ENCODE peak calls at places on chromosome 11, in five cellular contexts. One of them, this sample, is unnamed.

GRCh38 chr11:34404280-34404679 is 34.5 kb upstream of the CAT start:
- DNase-seq in Peyer's patch: no peak
- DNase-seq in lower leg skin: no peak
- DNase-seq in K562: no peak
- DNase-seq in ovary: no peak
- DNase-seq in this sample: no peak

GRCh38 chr11:116101737-116102275 is 597.6 kb upstream of the CADM1 start:
- DNase-seq in Peyer's patch: no peak
- DNase-seq in lower leg skin: no peak
- DNase-seq in K562: no peak
- DNase-seq in ovary: no peak
- DNase-seq in this sample: no peak

GRCh38 chr11:74417860-74418508 is 19.8 kb upstream of the PGM2L1 start:
- DNase-seq in Peyer's patch: no peak
- DNase-seq in lower leg skin: no peak
- DNase-seq in K562: no peak
- DNase-seq in ovary: no peak
- DNase-seq in this sample: no peak

GRCh38 chr11:5258543-5259262 is 4.1 kb upstream of the HBG2 start:
- DNase-seq in Peyer's patch: no peak
- DNase-seq in lower leg skin: no peak
- DNase-seq in K562: peak; percentile 40
- DNase-seq in ovary: no peak
- DNase-seq in this sample: no peak

GRCh38 chr11:33633251-33634003 is 67.2 kb downstream of the C11orf91 start:
- DNase-seq in Peyer's patch: no peak
- DNase-seq in lower leg skin: no peak
- DNase-seq in K562: no peak
- DNase-seq in ovary: no peak
- DNase-seq in this sample: no peak

GRCh38 chr11:126175261-126175885 is 36.1 kb downstream of the RPUSD4 start:
- DNase-seq in Peyer's patch: no peak
- DNase-seq in lower leg skin: peak; percentile 94
- DNase-seq in K562: no peak
- DNase-seq in ovary: peak; percentile 47
- DNase-seq in this sample: peak; percentile 61

GRCh38 chr11:43576834-43577521 is 103.6 kb upstream of the HSD17B12 start:
- DNase-seq in Peyer's patch: no peak
- DNase-seq in lower leg skin: no peak
- DNase-seq in K562: peak; percentile 87
- DNase-seq in ovary: peak; percentile 36
- DNase-seq in this sample: no peak

GRCh38 chr11:12215192-12215591 is 104.8 kb downstream of the MICAL2 start:
- DNase-seq in Peyer's patch: no peak
- DNase-seq in lower leg skin: no peak
- DNase-seq in K562: no peak
- DNase-seq in ovary: no peak
- DNase-seq in this sample: no peak

GRCh38 chr11:76348348-76348747 is 32.6 kb downstream of the THAP12 start:
- DNase-seq in Peyer's patch: no peak
- DNase-seq in lower leg skin: no peak
- DNase-seq in K562: no peak
- DNase-seq in ovary: no peak
- DNase-seq in this sample: no peak

GRCh38 chr11:69277074-69277809 is 16.7 kb upstream of the MYEOV start:
- DNase-seq in Peyer's patch: no peak
- DNase-seq in lower leg skin: no peak
- DNase-seq in K562: no peak
- DNase-seq in ovary: no peak
- DNase-seq in this sample: no peak

GRCh38 chr11:77020751-77021150 is 13.4 kb upstream of the B3GNT6 start:
- DNase-seq in Peyer's patch: no peak
- DNase-seq in lower leg skin: no peak
- DNase-seq in K562: no peak
- DNase-seq in ovary: no peak
- DNase-seq in this sample: no peak

GRCh38 chr11:107856981-107857517 is 1.5 kb downstream of the SLC35F2 start:
- DNase-seq in Peyer's patch: peak; percentile 74
- DNase-seq in lower leg skin: peak; percentile 81
- DNase-seq in K562: no peak
- DNase-seq in ovary: no peak
- DNase-seq in this sample: no peak

DNA sequence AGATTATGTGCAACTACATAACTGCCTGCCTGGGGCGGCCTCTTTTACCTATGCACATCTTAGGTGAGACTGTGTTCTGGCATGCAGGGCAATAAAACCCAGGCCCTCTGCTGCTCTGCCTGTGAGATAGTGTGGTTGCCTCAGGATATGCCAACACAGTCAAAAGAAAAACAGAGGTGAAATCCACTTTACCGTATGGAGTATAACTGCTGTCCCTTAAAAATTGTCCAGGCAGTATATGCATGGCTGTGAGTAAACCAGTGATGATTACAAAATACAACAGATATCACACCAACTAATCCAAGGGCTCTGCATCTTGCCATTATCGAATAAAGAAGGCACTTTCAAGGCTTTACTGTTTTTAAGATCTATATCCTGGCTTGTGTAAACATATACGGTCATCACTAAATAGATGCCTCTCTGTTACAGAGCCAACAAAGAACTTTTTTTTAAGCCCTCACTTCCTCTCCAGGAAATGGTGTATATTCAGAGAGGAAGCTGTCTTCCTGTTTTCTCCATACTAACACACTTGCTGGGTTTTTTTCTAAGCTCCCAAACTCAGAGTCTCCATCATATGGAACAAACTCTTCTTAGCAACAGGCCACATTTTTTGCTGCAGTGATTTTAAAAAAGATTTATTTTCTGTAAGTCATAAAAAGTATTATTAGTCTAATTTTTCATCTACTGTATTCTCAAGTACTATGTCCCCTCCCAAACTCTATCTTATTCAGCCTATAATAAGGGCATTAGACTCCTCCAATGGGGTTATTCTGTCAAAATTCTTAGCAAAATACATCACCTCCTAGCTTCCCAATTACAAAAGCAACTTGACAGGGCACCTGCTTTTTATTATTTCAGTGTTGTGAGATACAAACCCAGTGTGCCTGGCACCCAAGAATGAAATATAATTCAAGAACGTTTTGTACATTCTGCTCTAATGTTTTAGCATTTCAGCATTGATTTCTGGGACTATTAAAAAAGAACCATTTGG is 135.2 kb downstream of the MAML2 start:
- DNase-seq in Peyer's patch: peak; percentile 66
- DNase-seq in lower leg skin: no peak
- DNase-seq in K562: no peak
- DNase-seq in ovary: no peak
- DNase-seq in this sample: no peak
- TF ChIP-seq POLR2A in Peyer's patch: no peak
- TF ChIP-seq POLR2A in lower leg skin: no peak
- TF ChIP-seq POLR2A in K562: no peak
- TF ChIP-seq POLR2A in ovary: no peak
- TF ChIP-seq POLR2A in this sample: no peak

GRCh38 chr11:61153593-61154090 is 7.6 kb downstream of the VPS37C start:
- DNase-seq in Peyer's patch: no peak
- DNase-seq in lower leg skin: no peak
- DNase-seq in K562: no peak
- DNase-seq in ovary: no peak
- DNase-seq in this sample: no peak
- H3K4me3 ChIP-seq in Peyer's patch: no peak overlapping the region
- H3K4me3 ChIP-seq in lower leg skin: no peak overlapping the region
- H3K4me3 ChIP-seq in K562: no peak overlapping the region
- H3K4me3 ChIP-seq in ovary: no peak overlapping the region
- H3K4me3 ChIP-seq in this sample: no peak overlapping the region

GRCh38 chr11:129075757-129076156 is 116.4 kb downstream of the ARHGAP32 start:
- DNase-seq in Peyer's patch: no peak
- DNase-seq in lower leg skin: no peak
- DNase-seq in K562: no peak
- DNase-seq in ovary: no peak
- DNase-seq in this sample: no peak
- TF ChIP-seq POLR2A in Peyer's patch: no peak
- TF ChIP-seq POLR2A in lower leg skin: no peak
- TF ChIP-seq POLR2A in K562: no peak
- TF ChIP-seq POLR2A in ovary: no peak
- TF ChIP-seq POLR2A in this sample: no peak

GRCh38 chr11:62689421-62690183 is at the start of gene LRRN4CL:
- DNase-seq in Peyer's patch: peak; percentile 80
- DNase-seq in lower leg skin: peak; percentile 97
- DNase-seq in K562: no peak
- DNase-seq in ovary: peak; percentile 97
- DNase-seq in this sample: peak; percentile 94
- H3K4me3 ChIP-seq in Peyer's patch: no peak within 1 kb of the TSS
- H3K4me3 ChIP-seq in lower leg skin: no peak within 1 kb of the TSS
- H3K4me3 ChIP-seq in K562: no peak within 1 kb of the TSS
- H3K4me3 ChIP-seq in ovary: peak within 1 kb of the TSS; percentile 48
- H3K4me3 ChIP-seq in this sample: peak within 1 kb of the TSS; percentile 45

GRCh38 chr11:119168471-119169271 is at the start of gene NLRX1:
- DNase-seq in Peyer's patch: peak; percentile 93
- DNase-seq in lower leg skin: peak; percentile 96
- DNase-seq in K562: peak; percentile 85
- DNase-seq in ovary: peak; percentile 73
- DNase-seq in this sample: peak; percentile 80
- TF ChIP-seq POLR2A in Peyer's patch: peak; percentile 81
- TF ChIP-seq POLR2A in lower leg skin: no peak
- TF ChIP-seq POLR2A in K562: peak; percentile 48
- TF ChIP-seq POLR2A in ovary: peak; percentile 55
- TF ChIP-seq POLR2A in this sample: peak; percentile 77

GRCh38 chr11:62542111-62542745 is 4.4 kb downstream of the AHNAK start:
- DNase-seq in Peyer's patch: peak; percentile 65
- DNase-seq in lower leg skin: no peak
- DNase-seq in K562: no peak
- DNase-seq in ovary: no peak
- DNase-seq in this sample: no peak
- H3K4me3 ChIP-seq in Peyer's patch: peak overlapping the region; percentile 99
- H3K4me3 ChIP-seq in lower leg skin: no peak overlapping the region
- H3K4me3 ChIP-seq in K562: no peak overlapping the region
- H3K4me3 ChIP-seq in ovary: peak overlapping the region; percentile 99
- H3K4me3 ChIP-seq in this sample: peak overlapping the region; percentile 79

This sample was measured in uterus.